ENCODE peak calls at places on chromosome 5, in ten cellular contexts. L is right cardiac atrium; H is Panc1; E is T-helper 2 cell; U is PC-9; K is GM06990; Z is MV-4-11; F is activated CD4-positive, alpha-beta T cell treated with anti-CD3 and anti-CD28 coated beads for 48 hours; N is T-helper 1 cell; A is stimulated activated CD4-positive, alpha-beta T cell treated with anti-CD3 and anti-CD28 coated beads, Interleukin-12 subunit alpha, Interleukin-12 subunit beta, amount 100 ng/mL, for 48 hours. G is an unnamed sample.

GRCh38 chr5:76303917-76304316 is 99.2 kb upstream of the IQGAP2 start:
- DNase-seq in A (no peak), Z (no peak), H (no peak), L (no peak), E (no peak), K (peak; percentile 63), U (peak; percentile 55), F (peak; percentile 42), N (peak; percentile 69), G (no peak)

GRCh38 chr5:133565993-133566392 is 46.3 kb downstream of the FSTL4 start:
- DNase-seq in A (peak; percentile 5), F (peak; percentile 31), Z (peak; percentile 4), L (peak; percentile 60), U (no peak), H (no peak), E (no peak), K (no peak), N (no peak), G (peak; percentile 13)

GRCh38 chr5:117010574-117010973 is 436.0 kb upstream of the SEMA6A start:
- DNase-seq in F (no peak), A (no peak), E (no peak), L (no peak), Z (no peak), N (no peak), H (no peak), K (no peak), U (no peak), G (no peak)

GRCh38 chr5:172630082-172630481 is 11.0 kb upstream of the NEURL1B start:
- DNase-seq in Z (no peak), K (no peak), N (no peak), U (no peak), E (no peak), H (no peak), A (no peak), L (no peak), F (no peak), G (no peak)

GRCh38 chr5:178826216-178826615 is 33.5 kb upstream of the ZNF354B start:
- DNase-seq in N (no peak), L (no peak), K (no peak), U (no peak), Z (no peak), E (no peak), F (no peak), H (no peak), A (no peak), G (no peak)

GRCh38 chr5:74810915-74811314 is 43.9 kb downstream of the NSA2 start:
- DNase-seq in K (no peak), A (no peak), Z (peak; percentile 9), F (no peak), H (no peak), N (no peak), L (no peak), U (peak; percentile 58), E (no peak), G (no peak)

GRCh38 chr5:144511581-144512072 is 341.0 kb downstream of the KCTD16 start:
- DNase-seq in Z (no peak), U (no peak), F (no peak), K (no peak), N (no peak), A (no peak), E (no peak), L (no peak), H (no peak), G (no peak)

GRCh38 chr5:52878671-52879070 is 91.0 kb downstream of the ITGA1 start:
- DNase-seq in H (no peak), Z (no peak), K (no peak), U (no peak), A (no peak), L (no peak), E (no peak), N (no peak), F (no peak), G (no peak)

GRCh38 chr5:7518947-7519560 is 123.1 kb downstream of the ADCY2 start:
- DNase-seq in U (no peak), H (no peak), A (no peak), Z (no peak), N (no peak), E (no peak), K (no peak), F (no peak), L (no peak), G (no peak)

GRCh38 chr5:53368966-53369605 is 111.3 kb upstream of the FST start:
- DNase-seq in Z (no peak), N (no peak), A (no peak), U (no peak), F (no peak), H (no peak), K (no peak), E (no peak), L (no peak), G (no peak)

GRCh38 chr5:85906460-85906859 is 711.3 kb upstream of the COX7C start:
- DNase-seq in N (no peak), L (no peak), U (no peak), K (no peak), F (no peak), H (no peak), E (no peak), Z (no peak), A (no peak), G (no peak)

GRCh38 chr5:81268797-81269196 is 32.6 kb upstream of the ZCCHC9 start:
- DNase-seq in U (peak; percentile 54), E (no peak), N (no peak), Z (peak; percentile 34), A (no peak), L (no peak), F (no peak), K (no peak), H (peak; percentile 79), G (no peak)

GRCh38 chr5:62143268-62144229 is 162.5 kb upstream of the KIF2A start:
- DNase-seq in F (no peak), L (no peak), Z (peak; percentile 18), E (no peak), N (no peak), K (no peak), H (no peak), U (no peak), A (no peak), G (no peak)

GRCh38 chr5:72138943-72139467 is 31.7 kb downstream of the MAP1B start:
- DNase-seq in A (peak; percentile 17), Z (peak; percentile 38), L (no peak), F (peak; percentile 50), U (no peak), N (peak; percentile 34), E (no peak), H (no peak), K (peak; percentile 53), G (no peak)

GRCh38 chr5:499233-500209 is 24.7 kb downstream of the SLC9A3 start:
- DNase-seq in Z (no peak), N (no peak), K (no peak), F (no peak), L (peak; percentile 27), E (no peak), U (no peak), H (no peak), A (no peak), G (no peak)

GRCh38 chr5:138601444-138601843 is 26.2 kb upstream of the HSPA9 start:
- DNase-seq in Z (peak; percentile 41), U (peak; percentile 82), K (no peak), E (no peak), L (no peak), A (no peak), H (peak; percentile 22), N (peak; percentile 41), F (no peak), G (no peak)

GRCh38 chr5:149981233-149981632 is 19.2 kb downstream of the TIGD6 start:
- DNase-seq in K (no peak), A (no peak), H (no peak), Z (no peak), N (no peak), L (no peak), E (no peak), U (no peak), F (no peak), G (no peak)

GRCh38 chr5:113123563-113123962 is 147.0 kb downstream of the DCP2 start:
- DNase-seq in A (no peak), K (no peak), N (no peak), Z (no peak), U (no peak), F (no peak), L (no peak), E (no peak), H (no peak), G (no peak)

GRCh38 chr5:136033848-136034247 is 5.1 kb downstream of the TGFBI start:
- DNase-seq in F (no peak), A (no peak), K (no peak), L (no peak), H (no peak), N (no peak), E (no peak), Z (no peak), U (no peak), G (no peak)

G was measured in naive thymus-derived CD8-positive, alpha-beta T cell.